ENCODE peak calls at places on chromosomes 3 and 15, in nine cellular contexts. V is bronchial epithelial cell; F is ovary; B is heart right ventricle; P is left ventricle myocardium inferior; R is CD8-positive, alpha-beta T cell; C is naive thymus-derived CD4-positive, alpha-beta T cell; M is right cardiac atrium; Q is brain microvascular endothelial cell. S is an unnamed sample.

GRCh38 chr3:93992211-93992610 is 12.3 kb downstream of the ARL13B start:
- DNase-seq in V (no peak), F (no peak), B (no peak), P (no peak), R (no peak), C (no peak), M (no peak), Q (no peak), S (no peak)

GRCh38 chr3:96449803-96450202 is 364.6 kb upstream of the EPHA6 start:
- DNase-seq in V (no peak), F (no peak), B (no peak), P (no peak), R (no peak), C (no peak), M (no peak), Q (no peak), S (no peak)

GRCh38 chr3:11056531-11057050 is 64.0 kb downstream of the SLC6A1 start:
- DNase-seq in V (no peak), F (no peak), B (no peak), P (no peak), R (no peak), C (no peak), M (no peak), Q (no peak), S (no peak)

GRCh38 chr3:104886220-104886995 is 480.3 kb upstream of the ALCAM start:
- DNase-seq in V (peak; percentile 16), F (no peak), B (no peak), P (no peak), R (no peak), C (no peak), M (no peak), Q (no peak), S (no peak)

GRCh38 chr15:69628256-69629093 is 175.9 kb downstream of the RPLP1 start:
- DNase-seq in V (no peak), F (no peak), B (no peak), P (no peak), R (no peak), C (no peak), M (no peak), Q (no peak), S (no peak)

GRCh38 chr3:104316118-104316517 is 1050.6 kb upstream of the ALCAM start:
- DNase-seq in V (peak; percentile 3), F (no peak), B (no peak), P (no peak), R (no peak), C (no peak), M (no peak), Q (no peak), S (peak; percentile 3)

GRCh38 chr15:99925661-99926461 is 192.6 kb upstream of the LYSMD4 start:
- DNase-seq in V (peak; percentile 72), F (peak; percentile 41), B (peak; percentile 54), P (peak; percentile 62), R (peak; percentile 51), C (peak; percentile 60), M (peak; percentile 86), Q (no peak), S (no peak)

GRCh38 chr3:177744873-177745646 is 547.8 kb upstream of the TBL1XR1 start:
- DNase-seq in V (peak; percentile 54), F (no peak), B (no peak), P (peak; percentile 20), R (no peak), C (no peak), M (peak; percentile 54), Q (peak; percentile 92), S (no peak)

GRCh38 chr15:68054658-68055223 is 626 bp downstream of the PIAS1 start:
- DNase-seq in V (no peak), F (peak; percentile 61), B (peak; percentile 51), P (peak; percentile 60), R (no peak), C (peak; percentile 13), M (peak; percentile 83), Q (peak; percentile 9), S (no peak)

GRCh38 chr3:111936191-111936841 is 42.5 kb upstream of the ABHD10 start:
- DNase-seq in V (peak; percentile 68), F (no peak), B (no peak), P (no peak), R (no peak), C (no peak), M (no peak), Q (peak; percentile 36), S (peak; percentile 31)
- H3K4me3 ChIP-seq in V (no peak overlapping the region), F (no peak overlapping the region), B (no peak overlapping the region), P (no peak overlapping the region), R (no peak overlapping the region), C (no peak overlapping the region), M (no peak overlapping the region), Q (no peak overlapping the region), S (no peak overlapping the region)

GRCh38 chr3:42288385-42288784 is 22.4 kb upstream of the CCK start:
- DNase-seq in V (no peak), F (no peak), B (no peak), P (no peak), R (no peak), C (no peak), M (no peak), Q (no peak), S (no peak)

GRCh38 chr3:42292009-42292408 is 26.0 kb upstream of the CCK start:
- DNase-seq in V (no peak), F (no peak), B (no peak), P (no peak), R (no peak), C (no peak), M (no peak), Q (no peak), S (no peak)

DNA sequence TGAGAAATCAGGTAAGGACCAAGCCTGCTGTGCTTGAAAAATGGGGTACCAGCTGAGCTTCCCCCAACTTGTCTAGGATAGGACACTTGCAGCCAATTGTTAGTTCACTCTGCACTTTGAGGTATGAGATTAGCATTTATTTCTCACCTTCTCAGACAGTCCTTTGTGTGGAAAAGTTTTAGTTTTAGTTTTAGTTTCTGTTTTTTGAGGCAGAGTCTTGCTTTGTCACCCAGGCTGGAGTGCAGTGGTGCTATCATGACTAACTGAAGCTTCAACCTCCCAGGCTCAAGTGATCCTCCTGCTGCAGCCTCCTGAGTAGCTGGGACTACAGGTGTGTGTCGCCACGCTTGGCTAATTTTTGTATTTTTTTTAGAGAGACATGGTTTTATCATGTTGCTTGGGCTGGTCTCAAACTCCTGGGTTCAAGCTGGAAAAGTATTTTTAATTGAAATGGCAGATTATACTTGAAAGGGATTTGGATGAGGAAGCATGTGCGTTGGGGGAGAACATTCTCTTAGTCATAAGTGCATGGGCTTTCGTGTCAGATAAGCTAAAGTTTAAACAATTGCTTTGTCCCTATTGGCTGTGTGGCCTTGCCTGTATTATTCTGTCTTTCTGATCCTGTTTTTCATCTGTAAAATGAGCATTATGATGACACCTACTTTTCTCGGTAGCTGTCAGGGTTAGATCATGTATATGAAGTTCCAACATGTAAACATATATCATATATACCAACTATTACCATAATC is 25.2 kb upstream of the CCK start:
- DNase-seq in V (no peak), F (no peak), B (no peak), P (no peak), R (no peak), C (no peak), M (no peak), Q (no peak), S (no peak)
- H3K4me3 ChIP-seq in V (no peak overlapping the region), F (no peak overlapping the region), B (no peak overlapping the region), P (no peak overlapping the region), R (no peak overlapping the region), C (no peak overlapping the region), M (no peak overlapping the region), Q (no peak overlapping the region), S (no peak overlapping the region)

GRCh38 chr15:62164500-62165028 is 521 bp downstream of the C2CD4B start:
- DNase-seq in V (no peak), F (no peak), B (no peak), P (peak; percentile 14), R (no peak), C (no peak), M (peak; percentile 62), Q (no peak), S (no peak)
- H3K4me3 ChIP-seq in V (peak overlapping the region; percentile 24), F (peak overlapping the region; percentile 19), B (peak overlapping the region; percentile 26), P (peak overlapping the region; percentile 70), R (no peak overlapping the region), C (no peak overlapping the region), M (peak overlapping the region; percentile 59), Q (peak overlapping the region; percentile 16), S (peak overlapping the region; percentile 34)

DNA sequence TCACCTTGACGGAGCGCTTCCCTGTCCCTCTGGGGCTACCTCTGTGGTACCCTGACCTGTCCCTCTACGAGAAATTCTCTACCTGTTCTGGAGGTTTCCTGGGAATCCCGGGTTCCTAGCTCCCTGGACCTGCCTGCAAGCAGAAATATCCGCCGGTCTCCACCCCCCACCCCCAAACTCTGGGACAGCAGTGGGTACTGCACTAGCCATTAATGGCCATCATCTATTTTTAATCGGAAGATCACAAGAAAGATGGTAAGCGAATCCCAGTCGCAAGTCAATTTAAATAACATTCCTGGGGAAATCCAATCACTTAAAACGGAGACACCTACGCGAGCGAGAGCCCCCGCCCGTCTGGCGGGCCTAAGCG is 426 bp upstream of the C3orf80 start:
- DNase-seq in V (no peak), F (no peak), B (no peak), P (no peak), R (no peak), C (no peak), M (no peak), Q (no peak), S (no peak)
- H3K4me3 ChIP-seq in V (peak overlapping the region; percentile 36), F (no peak overlapping the region), B (peak overlapping the region; percentile 47), P (peak overlapping the region; percentile 77), R (peak overlapping the region; percentile 41), C (peak overlapping the region; percentile 46), M (peak overlapping the region; percentile 54), Q (peak overlapping the region; percentile 53), S (peak overlapping the region; percentile 49)

GRCh38 chr3:137767146-137768020 is 3.3 kb downstream of the SOX14 start:
- DNase-seq in V (no peak), F (no peak), B (no peak), P (no peak), R (no peak), C (no peak), M (no peak), Q (no peak), S (no peak)
- H3K4me3 ChIP-seq in V (no peak overlapping the region), F (no peak overlapping the region), B (no peak overlapping the region), P (peak overlapping the region; percentile 57), R (no peak overlapping the region), C (no peak overlapping the region), M (peak overlapping the region; percentile 31), Q (no peak overlapping the region), S (peak overlapping the region; percentile 31)

DNA sequence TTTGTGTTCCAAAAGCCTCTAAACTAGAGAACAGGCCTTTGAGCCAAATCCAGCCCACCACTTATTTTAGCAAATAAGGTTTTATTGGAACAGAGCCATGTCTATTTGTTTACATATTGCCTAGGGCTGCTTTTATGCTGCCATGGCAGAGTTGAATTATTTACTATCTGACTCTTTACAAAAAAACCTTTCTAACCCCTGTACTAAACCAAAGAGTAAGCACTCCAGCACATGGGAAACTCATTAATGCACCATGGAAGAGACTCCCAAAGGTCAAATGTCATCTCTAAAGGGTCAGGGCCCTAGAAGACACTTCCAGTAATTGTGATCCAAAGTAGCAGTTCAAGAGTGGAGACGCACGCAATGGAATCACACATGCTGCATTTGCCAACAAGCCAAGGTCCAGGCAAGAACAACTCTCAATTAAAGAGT is 22.3 kb downstream of the OSBPL10 start:
- DNase-seq in V (no peak), F (no peak), B (peak; percentile 53), P (no peak), R (no peak), C (no peak), M (peak; percentile 54), Q (no peak), S (no peak)
- H3K4me3 ChIP-seq in V (no peak overlapping the region), F (no peak overlapping the region), B (no peak overlapping the region), P (peak overlapping the region; percentile 53), R (no peak overlapping the region), C (no peak overlapping the region), M (no peak overlapping the region), Q (no peak overlapping the region), S (no peak overlapping the region)

GRCh38 chr15:29968099-29968892 is 114.5 kb upstream of the GOLGA8J start:
- DNase-seq in V (no peak), F (peak; percentile 11), B (no peak), P (no peak), R (no peak), C (no peak), M (peak; percentile 52), Q (no peak), S (no peak)
- H3K4me3 ChIP-seq in V (peak overlapping the region; percentile 38), F (peak overlapping the region; percentile 51), B (no peak overlapping the region), P (peak overlapping the region; percentile 63), R (no peak overlapping the region), C (no peak overlapping the region), M (peak overlapping the region; percentile 96), Q (peak overlapping the region; percentile 46), S (peak overlapping the region; percentile 43)